ENCODE peak calls at places on chromosomes 11 and 22, in five cellular contexts. V, D, N, O and K are unnamed samples. For H3K4me1, the result is how much of the 10 kb centered on the place peaks cover.

GRCh38 chr11:131530411-131530810 is 160.0 kb downstream of the NTM start:
- DNase-seq in V (no peak), N (no peak), D (no peak), O (no peak), K (no peak)

GRCh38 chr11:65471410-65471762 is 27.5 kb upstream of the MALAT1 start:
- DNase-seq in O (peak), N (peak), V (peak), D (peak), K (no peak)

GRCh38 chr11:77658213-77659013 is 20.8 kb upstream of the CLNS1A start:
- DNase-seq in V (no peak), O (no peak), N (no peak), D (no peak), K (no peak)

GRCh38 chr11:66011785-66012303 is at the start of gene CST6:
- DNase-seq in V (no peak), D (peak), O (no peak), N (no peak), K (no peak)

GRCh38 chr11:125376117-125376516 is 119.9 kb downstream of the FEZ1 start:
- DNase-seq in V (peak), O (no peak), D (no peak), N (peak), K (no peak)

GRCh38 chr11:93288079-93288478 is 42.5 kb upstream of the DEUP1 start:
- DNase-seq in D (no peak), N (no peak), V (no peak), O (no peak), K (no peak)

GRCh38 chr11:61587951-61588695 is 7.2 kb upstream of the SYT7 start:
- DNase-seq in V (peak), N (peak), D (peak), O (peak), K (no peak)

GRCh38 chr11:28536504-28537267 is 428.5 kb downstream of the METTL15 start:
- DNase-seq in V (no peak), O (no peak), N (no peak), D (no peak), K (no peak)

GRCh38 chr22:44089717-44090570 is 65.8 kb downstream of the PARVB start:
- DNase-seq in V (no peak), O (no peak), D (no peak), N (no peak), K (no peak)

GRCh38 chr11:119892311-119892808 is 163.4 kb upstream of the NECTIN1 start:
- DNase-seq in V (no peak), D (no peak), O (no peak), N (no peak), K (no peak)
- H3K27ac ChIP-seq in V (no peak), D (no peak), O (no peak), N (no peak), K (no peak)

DNA sequence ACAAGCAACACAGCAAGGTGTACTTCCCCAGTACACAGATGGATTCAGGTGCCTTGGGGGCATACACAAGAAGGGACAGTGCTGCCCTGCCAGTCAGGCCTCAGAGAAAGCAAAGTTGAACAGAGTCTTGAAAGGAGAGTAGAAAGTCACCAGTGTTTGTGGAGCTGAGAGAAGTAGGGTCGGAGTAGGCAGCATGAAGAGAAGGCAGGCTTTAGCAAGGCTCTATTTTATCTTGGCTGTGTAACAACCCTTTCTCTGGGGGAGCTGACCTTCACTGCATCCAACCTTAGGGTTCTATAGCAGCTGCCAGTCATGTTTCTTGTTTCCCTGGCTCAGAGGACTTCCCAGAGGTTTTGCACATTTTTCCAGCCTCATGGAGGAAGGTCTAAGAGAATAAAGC is 77.4 kb upstream of the BLID start:
- DNase-seq in O (no peak), V (no peak), D (no peak), N (no peak), K (no peak)
- H3K4me1 ChIP-seq in O (under half), V (under half), D (under half), N (under half), K (under half)

GRCh38 chr11:67252831-67253239 is 13.4 kb upstream of the GRK2 start:
- DNase-seq in N (no peak), D (peak), V (no peak), O (no peak), K (no peak)
- H3K27ac ChIP-seq in N (no peak), D (no peak), V (no peak), O (peak), K (no peak)

GRCh38 chr11:71453911-71454304 is 905 bp downstream of the NADSYN1 start:
- DNase-seq in O (no peak), V (no peak), D (no peak), N (no peak), K (no peak)

GRCh38 chr11:71450507-71450906 is 2.3 kb upstream of the DHCR7 start:
- DNase-seq in N (no peak), D (no peak), V (no peak), O (no peak), K (no peak)

GRCh38 chr11:71451596-71452353 is 1.2 kb upstream of the NADSYN1 start:
- DNase-seq in O (peak), N (no peak), V (peak), D (no peak), K (no peak)

GRCh38 chr11:71453021-71453910 is at the start of gene NADSYN1:
- DNase-seq in O (peak), V (peak), N (peak), D (peak), K (no peak)

GRCh38 chr11:71452354-71453020 is 516 bp upstream of the NADSYN1 start:
- DNase-seq in D (peak), O (peak), V (peak), N (no peak), K (no peak)
- H3K4me1 ChIP-seq in D (under half), O (under half), V (under half), N (under half), K (half or more)

DNA sequence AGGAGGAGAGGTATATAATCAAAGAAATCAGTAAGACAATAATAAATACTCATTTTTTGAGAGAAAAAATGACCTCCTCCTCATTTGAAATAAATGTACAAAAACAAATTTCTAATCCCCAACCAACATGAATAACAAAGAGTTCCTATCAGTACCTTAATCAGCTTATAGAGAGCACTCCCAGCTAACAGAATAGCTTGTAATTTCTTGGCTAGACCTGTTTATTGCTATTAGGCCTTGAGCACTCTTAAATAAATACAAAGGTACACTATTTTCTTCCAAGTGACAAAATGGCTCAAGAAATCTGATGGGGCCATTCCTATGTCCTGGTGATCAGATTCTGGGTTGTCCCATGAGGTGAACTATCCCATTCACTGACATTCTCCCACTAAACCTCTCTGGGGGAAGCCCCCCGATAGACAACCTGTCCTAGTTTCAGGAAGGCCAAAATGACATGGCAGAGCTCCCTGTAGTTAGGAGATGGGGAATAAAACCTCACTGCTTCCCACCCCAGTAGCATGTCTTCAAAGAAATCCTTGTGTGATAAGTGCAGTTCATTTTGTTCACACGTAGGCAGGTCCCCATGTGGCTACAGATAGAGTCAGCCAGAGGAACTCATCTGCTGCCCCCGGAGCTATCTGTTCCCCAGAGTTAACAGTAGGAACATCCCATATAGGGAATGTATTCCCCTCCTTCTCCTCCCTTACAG is 385.7 kb downstream of the SOX6 start:
- DNase-seq in V (no peak), O (no peak), N (no peak), D (no peak), K (no peak)
- H3K27ac ChIP-seq in V (no peak), O (no peak), N (no peak), D (no peak), K (no peak)

GRCh38 chr11:12177739-12178338 is 67.4 kb downstream of the MICAL2 start:
- DNase-seq in D (no peak), N (no peak), V (no peak), O (no peak), K (no peak)
- H3K4me1 ChIP-seq in D (under half), N (under half), V (under half), O (under half), K (under half)

DNA sequence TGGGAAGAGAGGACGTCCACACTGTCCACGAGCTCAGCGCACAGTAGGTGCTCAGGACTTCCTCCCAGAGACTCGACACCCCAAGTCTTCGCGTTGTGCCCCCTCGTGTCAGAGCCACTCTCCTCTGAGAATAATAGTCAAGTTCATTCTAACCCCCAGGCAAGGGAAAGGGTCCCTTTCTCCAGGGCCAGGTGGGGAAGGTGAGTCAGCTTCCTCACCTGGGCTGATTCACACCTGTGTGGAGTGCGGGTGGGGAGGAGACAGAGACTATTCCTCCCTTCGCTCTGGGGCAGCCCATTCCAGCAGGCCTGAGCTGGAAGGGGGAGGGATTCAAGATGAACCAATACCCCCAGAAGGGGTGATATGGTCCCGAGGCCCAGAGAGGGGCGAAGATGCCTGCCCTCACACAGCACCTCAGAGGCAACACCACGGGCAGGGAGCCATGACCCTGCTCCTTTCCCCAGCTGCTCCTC is 29.1 kb downstream of the RPL3 start:
- DNase-seq in D (no peak), O (no peak), V (no peak), N (no peak), K (no peak)
- H3K27ac ChIP-seq in D (no peak), O (no peak), V (peak), N (no peak), K (peak)

DNA sequence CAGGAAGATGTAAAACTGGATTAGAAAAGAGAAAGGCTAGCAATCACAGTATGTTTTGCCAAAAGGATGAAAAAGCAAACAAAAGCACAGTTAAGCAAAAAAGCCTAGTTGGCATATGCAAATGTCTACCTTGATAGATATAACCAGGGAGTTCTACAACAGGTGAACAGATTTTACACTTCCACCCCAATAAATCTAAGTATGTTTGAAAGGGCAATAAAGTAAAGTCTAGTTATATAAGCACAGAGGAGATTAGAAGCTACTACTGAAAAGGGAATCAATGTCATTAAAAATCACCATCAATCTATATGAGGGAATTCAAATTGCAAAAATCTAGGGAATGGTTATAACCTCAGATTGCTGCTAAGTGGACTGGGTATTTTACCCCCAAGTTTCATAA is 49.7 kb downstream of the CELF1 start:
- DNase-seq in D (no peak), O (no peak), N (no peak), V (no peak), K (no peak)
- H3K4me1 ChIP-seq in D (under half), O (under half), N (under half), V (under half), K (half or more)